ENCODE peak calls at places on chromosomes 1 and 21, in six cellular contexts. I is HCT116, Y is testis, J is lower leg skin, K is H54, B is IMR-90. U is an unnamed sample.

GRCh38 chr1:247741756-247742155 is 3.3 kb downstream of the OR14K1 start:
- DNase-seq in I (no peak), J (no peak), K (no peak), Y (no peak), B (no peak), U (no peak)

GRCh38 chr1:206982216-206982615 is 12.0 kb upstream of the FCAMR start:
- DNase-seq in I (peak), B (peak), K (peak), Y (peak), J (no peak), U (peak)

GRCh38 chr1:229070168-229070567 is 200.7 kb upstream of the RAB4A start:
- DNase-seq in Y (peak), K (peak), B (peak), I (no peak), J (peak), U (no peak)

GRCh38 chr1:111990026-111990877 is 784 bp upstream of the KCND3 start:
- DNase-seq in Y (peak), B (no peak), K (no peak), J (no peak), I (no peak), U (no peak)

GRCh38 chr1:10900265-10900651 is 103.8 kb upstream of the CASZ1 start:
- DNase-seq in B (no peak), I (no peak), Y (no peak), K (no peak), J (no peak), U (no peak)

GRCh38 chr1:37478451-37478871 is 4.1 kb downstream of the ZC3H12A start:
- DNase-seq in J (no peak), K (no peak), B (peak), I (no peak), Y (no peak), U (peak)

GRCh38 chr1:14057640-14058039 is 357.7 kb downstream of the PRDM2 start:
- DNase-seq in K (no peak), B (no peak), I (no peak), Y (no peak), J (no peak), U (no peak)

GRCh38 chr1:27399251-27399885 is 6.9 kb downstream of the GPR3 start:
- DNase-seq in K (no peak), J (no peak), I (no peak), B (no peak), Y (no peak), U (no peak)

GRCh38 chr1:243748227-243748626 is 101.8 kb downstream of the AKT3 start:
- DNase-seq in K (no peak), Y (no peak), J (no peak), I (no peak), B (no peak), U (no peak)

GRCh38 chr21:44432841-44433790 is 22.2 kb upstream of the LRRC3 start:
- DNase-seq in I (no peak), Y (no peak), J (no peak), K (no peak), B (no peak), U (no peak)

GRCh38 chr21:17725339-17725738 is 93.8 kb downstream of the C21orf91 start:
- DNase-seq in K (no peak), B (no peak), J (no peak), Y (no peak), I (no peak), U (no peak)

GRCh38 chr1:145710291-145711027 is 3.3 kb upstream of the PDZK1 start:
- DNase-seq in I (no peak), Y (no peak), J (no peak), B (no peak), K (no peak), U (no peak)

GRCh38 chr1:145711213-145711651 is 4.1 kb upstream of the PDZK1 start:
- DNase-seq in Y (no peak), I (no peak), J (no peak), B (no peak), K (no peak), U (no peak)

GRCh38 chr1:145717833-145718232 is 1.5 kb upstream of the CD160 start:
- DNase-seq in J (no peak), B (no peak), Y (no peak), K (no peak), I (no peak), U (no peak)

GRCh38 chr1:145716641-145717061 is 2.6 kb upstream of the CD160 start:
- DNase-seq in J (no peak), Y (no peak), I (no peak), B (no peak), K (no peak), U (no peak)

GRCh38 chr1:145714524-145715111 is 4.7 kb upstream of the CD160 start:
- DNase-seq in J (no peak), B (no peak), I (no peak), Y (no peak), K (no peak), U (no peak)
- TF ChIP-seq POLR2A in J (no peak), B (no peak), I (no peak), Y (no peak), K (no peak), U (no peak)

DNA sequence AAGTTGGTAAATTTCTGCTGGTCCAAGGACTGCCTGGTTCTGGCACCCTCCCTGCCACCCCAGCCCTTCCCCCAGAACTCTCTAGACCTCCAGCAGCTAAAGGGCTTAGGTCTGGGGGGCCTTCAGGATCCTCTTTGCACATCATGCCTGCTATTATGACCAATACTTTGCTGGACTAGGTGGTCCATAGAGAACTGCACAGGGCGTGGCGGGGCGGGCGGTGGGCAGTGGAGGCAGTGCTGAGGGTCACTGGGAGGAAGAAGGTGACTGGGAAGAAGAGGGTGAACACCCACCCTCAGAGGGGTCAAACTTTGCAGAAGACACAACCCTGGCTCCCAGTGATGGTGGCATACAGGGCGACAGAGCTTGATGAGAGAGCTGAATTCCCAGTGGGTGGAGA is 18.2 kb downstream of the CDK18 start:
- DNase-seq in I (no peak), K (no peak), B (no peak), J (no peak), Y (no peak), U (no peak)
- TF ChIP-seq POLR2A in I (no peak), K (no peak), B (no peak), J (no peak), Y (no peak), U (no peak)

DNA sequence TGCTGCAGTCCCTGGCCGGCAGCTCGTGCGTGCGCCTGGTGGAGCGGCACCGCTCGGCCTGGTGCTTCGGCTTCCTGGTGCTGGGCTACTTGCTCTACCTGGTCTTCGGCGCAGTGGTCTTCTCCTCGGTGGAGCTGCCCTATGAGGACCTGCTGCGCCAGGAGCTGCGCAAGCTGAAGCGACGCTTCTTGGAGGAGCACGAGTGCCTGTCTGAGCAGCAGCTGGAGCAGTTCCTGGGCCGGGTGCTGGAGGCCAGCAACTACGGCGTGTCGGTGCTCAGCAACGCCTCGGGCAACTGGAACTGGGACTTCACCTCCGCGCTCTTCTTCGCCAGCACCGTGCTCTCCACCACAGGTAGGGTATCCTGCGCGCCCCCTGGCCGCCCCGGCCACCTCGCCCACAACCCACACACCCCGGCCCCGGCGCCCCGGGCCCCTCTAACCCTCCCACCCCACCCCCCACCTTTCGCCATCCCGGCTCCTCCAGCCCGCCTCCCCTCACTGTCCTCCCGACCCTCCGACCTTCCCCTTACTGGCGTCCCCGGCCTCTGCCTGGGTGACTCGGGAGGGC is 352 bp downstream of the KCNK1 start:
- DNase-seq in K (peak), J (peak), I (peak), B (peak), Y (peak), U (peak)
- TF ChIP-seq POLR2A in K (no peak), J (no peak), I (peak), B (no peak), Y (no peak), U (no peak)

DNA sequence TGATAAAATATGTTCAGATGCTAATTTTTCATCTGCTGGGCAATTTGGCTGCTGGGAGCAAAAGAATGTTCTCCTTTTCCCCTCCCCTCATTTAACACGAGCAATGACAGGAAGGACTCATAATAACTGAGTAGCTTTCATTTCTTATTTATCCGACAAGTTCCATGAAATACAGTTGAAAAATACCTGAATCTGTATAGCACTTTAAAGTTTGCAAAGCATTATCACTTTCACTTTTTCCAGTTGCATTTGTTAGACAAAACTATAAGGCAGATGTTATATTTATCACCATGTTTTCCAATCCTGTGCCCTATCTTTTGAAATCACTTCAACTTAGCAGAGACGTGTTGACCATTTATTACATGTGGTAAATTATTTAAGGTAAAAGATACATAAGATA is 350.6 kb upstream of the SGIP1 start:
- DNase-seq in I (no peak), B (no peak), J (no peak), Y (no peak), K (no peak), U (no peak)
- TF ChIP-seq POLR2A in I (no peak), B (no peak), J (no peak), Y (no peak), K (no peak), U (no peak)

U was measured in erythroblast.